ENCODE peak calls at places on chromosomes 2 and 18, in nine cellular contexts. O, X, I, N, B, G, T, M and K are unnamed samples.

GRCh38 chr2:201806442-201806841 is at the start of gene CDK15:
- DNase-seq in O (no peak), X (no peak), I (peak; percentile 19), N (no peak), B (peak; percentile 80), G (no peak), T (no peak), M (no peak), K (no peak)

GRCh38 chr2:97360202-97360601 is 229.5 kb downstream of the ANKRD36B start:
- DNase-seq in O (peak; percentile 43), X (no peak), I (no peak), N (no peak), B (no peak), G (no peak), T (peak; percentile 74), M (no peak), K (no peak)

GRCh38 chr2:239047861-239048260 is 200.0 kb downstream of the TWIST2 start:
- DNase-seq in O (no peak), X (no peak), I (no peak), N (no peak), B (no peak), G (no peak), T (no peak), M (no peak), K (no peak)

GRCh38 chr2:43070676-43071491 is 155.5 kb downstream of the ZFP36L2 start:
- DNase-seq in O (no peak), X (no peak), I (peak; percentile 45), N (no peak), B (no peak), G (no peak), T (peak; percentile 30), M (peak; percentile 42), K (no peak)

GRCh38 chr2:235638541-235639192 is 144.8 kb downstream of the AGAP1 start:
- DNase-seq in O (peak; percentile 48), X (no peak), I (no peak), N (no peak), B (no peak), G (no peak), T (no peak), M (no peak), K (no peak)

GRCh38 chr2:95159690-95160449 is at the start of gene ZNF514:
- DNase-seq in O (peak; percentile 78), X (peak; percentile 87), I (peak; percentile 81), N (peak; percentile 54), B (peak; percentile 64), G (peak; percentile 76), T (peak; percentile 72), M (peak; percentile 79), K (no peak)

GRCh38 chr2:55235724-55236538 is 3.4 kb downstream of the RPS27A start:
- DNase-seq in O (no peak), X (no peak), I (no peak), N (no peak), B (no peak), G (no peak), T (no peak), M (no peak), K (no peak)

GRCh38 chr2:153059338-153060052 is 341.1 kb downstream of the ARL6IP6 start:
- DNase-seq in O (peak; percentile 78), X (no peak), I (no peak), N (no peak), B (no peak), G (no peak), T (peak; percentile 43), M (no peak), K (peak; percentile 56)

GRCh38 chr2:14907014-14907612 is 274.6 kb downstream of the LRATD1 start:
- DNase-seq in O (peak; percentile 25), X (no peak), I (no peak), N (no peak), B (no peak), G (no peak), T (peak; percentile 38), M (no peak), K (no peak)

GRCh38 chr2:271917-272316 is 7.2 kb downstream of the ACP1 start:
- DNase-seq in O (no peak), X (no peak), I (no peak), N (no peak), B (no peak), G (no peak), T (no peak), M (no peak), K (no peak)

GRCh38 chr2:270861-271260 is 6.1 kb downstream of the ACP1 start:
- DNase-seq in O (no peak), X (no peak), I (no peak), N (no peak), B (no peak), G (no peak), T (no peak), M (no peak), K (no peak)

GRCh38 chr2:275457-275856 is 10.7 kb downstream of the ACP1 start:
- DNase-seq in O (no peak), X (no peak), I (no peak), N (no peak), B (no peak), G (no peak), T (no peak), M (no peak), K (no peak)

GRCh38 chr2:273338-273737 is 8.6 kb downstream of the ACP1 start:
- DNase-seq in O (no peak), X (no peak), I (no peak), N (no peak), B (no peak), G (no peak), T (no peak), M (no peak), K (no peak)

GRCh38 chr2:274503-274902 is 9.8 kb downstream of the ACP1 start:
- DNase-seq in O (peak; percentile 26), X (no peak), I (no peak), N (no peak), B (no peak), G (no peak), T (no peak), M (no peak), K (no peak)
- H3K36me3 ChIP-seq in O (peaks cover 31% of the 10 kb centered on the region), X (peaks cover 10% of the 10 kb centered on the region), I (no peaks in the 10 kb centered on the region), N (peaks cover 22% of the 10 kb centered on the region), B (peaks cover 26% of the 10 kb centered on the region), G (peaks cover 22% of the 10 kb centered on the region), T (peaks cover 2% of the 10 kb centered on the region), M (peaks cover 36% of the 10 kb centered on the region), K (peaks cover 23% of the 10 kb centered on the region)

DNA sequence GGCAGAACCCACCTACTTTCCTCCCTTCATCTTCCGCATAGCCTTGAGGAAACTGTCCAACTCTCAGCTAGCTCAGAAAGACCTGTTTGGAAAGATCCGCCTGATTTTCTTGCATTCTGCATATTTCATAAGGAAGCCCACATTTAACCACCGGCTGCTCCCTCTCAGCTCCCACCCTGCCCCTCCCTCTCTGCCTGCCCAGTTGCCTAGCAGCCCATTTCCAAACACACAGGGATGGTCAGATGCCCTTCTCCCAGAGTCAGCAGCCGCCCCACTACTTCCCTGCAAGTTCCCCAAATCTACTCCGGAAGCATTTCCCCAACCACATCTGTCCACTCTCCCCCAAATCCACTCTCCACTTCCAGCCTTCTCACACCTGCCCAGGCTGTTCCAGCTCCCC is 96.0 kb downstream of the TNS1 start:
- DNase-seq in O (no peak), X (no peak), I (peak; percentile 62), N (no peak), B (no peak), G (no peak), T (no peak), M (no peak), K (no peak)
- H3K4me1 ChIP-seq in O (peaks cover 4% of the 10 kb centered on the region), X (peaks cover 100% of the 10 kb centered on the region), I (peaks cover 68% of the 10 kb centered on the region), N (peaks cover 30% of the 10 kb centered on the region), B (peaks cover 48% of the 10 kb centered on the region), G (no peaks in the 10 kb centered on the region), T (peaks cover 26% of the 10 kb centered on the region), M (peaks cover 20% of the 10 kb centered on the region), K (peaks cover 7% of the 10 kb centered on the region)

DNA sequence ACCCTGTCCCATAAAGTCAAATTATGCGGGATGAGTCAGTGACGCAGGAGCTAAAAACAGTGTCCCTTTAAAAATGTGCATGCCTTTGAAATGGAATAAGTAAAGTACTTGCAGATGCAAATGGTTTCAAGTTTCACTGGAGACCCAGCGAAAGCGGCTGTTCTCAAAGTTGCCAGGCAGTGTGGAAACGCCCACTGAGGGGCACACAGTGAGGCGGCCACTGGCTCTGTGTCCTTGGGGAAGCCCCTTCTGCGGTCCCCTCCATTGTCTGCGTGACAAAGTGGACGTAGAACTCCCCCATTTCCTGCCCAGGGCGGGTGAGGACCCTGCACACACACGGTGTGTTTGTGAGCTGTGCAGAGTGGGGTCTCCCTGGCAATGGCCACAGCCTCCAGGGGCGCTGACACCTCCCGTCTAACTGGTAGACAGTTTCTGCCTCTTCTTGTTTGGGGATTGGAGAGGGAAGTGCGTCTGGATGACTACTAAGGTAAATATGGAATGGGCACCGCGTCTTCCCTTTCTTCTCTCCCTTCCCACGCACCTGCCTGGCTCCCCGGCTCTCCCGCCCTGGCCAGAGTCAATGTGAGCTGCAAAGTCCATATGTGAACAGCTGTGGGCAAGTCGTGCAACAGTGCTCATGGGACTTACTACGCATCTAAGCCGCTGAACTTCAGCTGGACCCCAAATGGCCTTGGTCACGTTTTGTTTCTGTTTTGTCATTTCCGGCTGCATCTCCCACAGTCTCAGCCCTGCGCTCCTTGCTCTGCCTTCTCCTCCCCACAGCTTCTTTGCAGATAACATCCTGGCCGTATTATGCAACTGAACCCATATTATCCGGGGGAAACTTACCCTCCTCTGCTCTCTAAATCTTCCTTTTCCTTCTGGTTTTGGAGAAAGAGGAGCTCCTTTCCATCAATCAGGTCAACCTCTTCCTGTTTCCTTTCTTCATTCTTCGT is 33.7 kb upstream of the ZNF516 start:
- DNase-seq in O (peak; percentile 48), X (peak; percentile 46), I (peak; percentile 62), N (no peak), B (peak; percentile 83), G (no peak), T (no peak), M (no peak), K (no peak)
- TF ChIP-seq CTCF in O (no peak), X (no peak), I (no peak), N (no peak), B (peak; percentile 6), G (no peak), T (no peak), M (no peak), K (peak; percentile 24)

DNA sequence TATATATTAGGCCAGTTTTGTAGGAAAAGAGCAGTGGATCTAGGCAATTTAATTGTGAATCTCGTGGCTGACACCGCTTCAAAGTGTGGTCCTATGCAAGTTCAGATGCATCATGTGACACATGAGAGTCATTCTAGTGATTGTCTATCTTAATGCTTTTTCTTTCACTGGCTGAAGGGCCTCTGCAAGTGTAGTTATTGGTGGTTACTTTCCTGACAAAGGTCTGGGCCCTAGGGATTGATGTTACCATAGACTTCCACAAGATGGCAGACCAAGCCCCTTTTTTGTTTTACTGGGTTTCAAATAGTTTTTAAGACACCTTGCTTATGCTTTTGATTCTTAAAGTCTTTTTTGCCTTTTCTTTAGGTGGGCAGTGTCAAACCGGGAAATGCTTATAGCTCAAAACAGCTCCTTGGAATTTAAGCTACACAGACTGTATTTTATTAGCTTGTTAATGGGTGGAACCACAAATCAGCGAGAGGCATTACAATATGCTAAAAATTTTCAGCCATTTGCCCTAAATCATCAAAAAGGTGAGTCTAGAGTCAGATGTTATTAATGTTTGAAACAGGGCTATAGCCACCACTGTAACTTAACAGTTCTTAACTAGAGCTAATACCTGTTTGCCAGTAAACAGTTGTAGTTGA is 25.9 kb downstream of the CD8A start:
- DNase-seq in O (peak; percentile 75), X (no peak), I (no peak), N (peak; percentile 73), B (peak; percentile 49), G (peak; percentile 47), T (no peak), M (no peak), K (peak; percentile 4)
- H3K36me3 ChIP-seq in O (peaks cover 11% of the 10 kb centered on the region), X (peaks cover 8% of the 10 kb centered on the region), I (no peaks in the 10 kb centered on the region), N (no peaks in the 10 kb centered on the region), B (peaks cover 12% of the 10 kb centered on the region), G (peaks cover 4% of the 10 kb centered on the region), T (peaks cover 3% of the 10 kb centered on the region), M (peaks cover 40% of the 10 kb centered on the region), K (peaks cover 8% of the 10 kb centered on the region)